ENCODE peak calls at places on chromosomes 4 and X, in five cellular contexts. F, N, V, Q and D are unnamed samples.

GRCh38 chr4:1982124-1983052 is 26.4 kb downstream of the NELFA start:
- DNase-seq in F (no peak), N (no peak), V (no peak), Q (no peak), D (no peak)

GRCh38 chr4:122003335-122003734 is 51.5 kb upstream of the TRPC3 start:
- DNase-seq in F (peak), N (no peak), V (no peak), Q (no peak), D (peak)

GRCh38 chr4:13766722-13767495 is 139.4 kb upstream of the BOD1L1 start:
- DNase-seq in F (peak), N (no peak), V (no peak), Q (no peak), D (no peak)

GRCh38 chr4:128516568-128516967 is 229.0 kb upstream of the PGRMC2 start:
- DNase-seq in F (peak), N (no peak), V (no peak), Q (no peak), D (no peak)

GRCh38 chr4:40335508-40335860 is 351 bp downstream of the CHRNA9 start:
- DNase-seq in F (peak), N (no peak), V (no peak), Q (no peak), D (no peak)

GRCh38 chrX:323721-324628 is 5.4 kb upstream of the GTPBP6 start:
- DNase-seq in F (peak), N (no peak), V (peak), Q (no peak), D (peak)

GRCh38 chr4:66736593-66736992 is 808.7 kb downstream of the CENPC start:
- DNase-seq in F (no peak), N (no peak), V (no peak), Q (no peak), D (no peak)

GRCh38 chr4:154622598-154622997 is 10.1 kb upstream of the FGG start:
- DNase-seq in F (peak), N (no peak), V (peak), Q (no peak), D (peak)

GRCh38 chrX:46683023-46683422 is 75.9 kb downstream of the SLC9A7 start:
- DNase-seq in F (no peak), N (no peak), V (no peak), Q (no peak), D (no peak)

GRCh38 chr4:43716721-43717395 is 731.8 kb downstream of the KCTD8 start:
- DNase-seq in F (no peak), N (no peak), V (no peak), Q (no peak), D (no peak)

GRCh38 chr4:78569291-78569821 is 17.8 kb downstream of the ANXA3 start:
- DNase-seq in F (peak), N (no peak), V (peak), Q (no peak), D (peak)

GRCh38 chrX:112800901-112801775 is 39.5 kb downstream of the AMOT start:
- DNase-seq in F (no peak), N (no peak), V (no peak), Q (no peak), D (no peak)

GRCh38 chrX:22090181-22090580 is 58.1 kb downstream of the PHEX start:
- DNase-seq in F (peak), N (no peak), V (no peak), Q (no peak), D (no peak)